ENCODE peak calls at places on chromosomes 5 and 9, in seven cellular contexts. H is effector memory CD4-positive, alpha-beta T cell; K is Calu3; J is T47D; U is activated naive CD4-positive, alpha-beta T cell treated with anti-CD3 and anti-CD28 coated beads, Interleukin-2, amount 10 ng/mL, durations not matched to agents 7 days and 5 days; I is AG10803; B is WTC11. Y is an unnamed sample.

GRCh38 chr5:140565780-140566095 is 1.1 kb downstream of the SLC35A4 start:
- DNase-seq in K (no peak), H (no peak), U (no peak), I (no peak), B (no peak), J (no peak), Y (no peak)

GRCh38 chr9:4769321-4770080 is 23.2 kb upstream of the RCL1 start:
- DNase-seq in K (peak), U (no peak), I (no peak), H (no peak), J (no peak), B (no peak), Y (no peak)

GRCh38 chr9:128150594-128151342 is 1.5 kb downstream of the LCN2 start:
- DNase-seq in J (no peak), U (peak), B (peak), I (no peak), K (peak), H (no peak), Y (peak)

GRCh38 chr5:154654484-154655375 is 100.4 kb upstream of the LARP1 start:
- DNase-seq in U (no peak), K (no peak), B (no peak), I (peak), H (no peak), J (no peak), Y (no peak)

GRCh38 chr5:55936100-55936693 is 58.6 kb downstream of the IL6ST start:
- DNase-seq in J (peak), U (peak), I (peak), H (peak), B (peak), K (peak), Y (peak)

GRCh38 chr9:124344291-124345050 is 70.8 kb downstream of the PSMB7 start:
- DNase-seq in I (no peak), U (no peak), B (no peak), H (no peak), K (no peak), J (no peak), Y (no peak)

GRCh38 chr5:140574165-140574564 is 9.5 kb downstream of the SLC35A4 start:
- DNase-seq in H (no peak), U (no peak), K (no peak), I (no peak), B (no peak), J (no peak), Y (no peak)

GRCh38 chr9:114167591-114168091 is 12.3 kb downstream of the COL27A1 start:
- DNase-seq in J (no peak), I (no peak), H (no peak), U (no peak), B (no peak), K (no peak), Y (no peak)

GRCh38 chr9:35733109-35733541 is 659 bp downstream of the CREB3 start:
- DNase-seq in U (peak), K (peak), B (peak), I (peak), H (no peak), J (peak), Y (peak)

GRCh38 chr9:20732118-20732517 is 48.1 kb downstream of the FOCAD start:
- DNase-seq in H (no peak), I (peak), K (no peak), J (no peak), B (no peak), U (no peak), Y (no peak)

GRCh38 chr9:69170231-69170630 is 3.8 kb upstream of the TJP2 start:
- DNase-seq in J (no peak), B (no peak), I (no peak), H (no peak), K (no peak), U (no peak), Y (no peak)

GRCh38 chr5:126267435-126267834 is 155.8 kb upstream of the GRAMD2B start:
- DNase-seq in H (no peak), J (no peak), U (no peak), B (no peak), K (no peak), I (no peak), Y (no peak)

GRCh38 chr9:69192214-69192613 is 18.1 kb downstream of the TJP2 start:
- DNase-seq in J (no peak), B (no peak), H (no peak), I (no peak), U (no peak), K (no peak), Y (no peak)

GRCh38 chr9:116100711-116101111 is 52.9 kb upstream of the PAPPA start:
- DNase-seq in I (no peak), H (no peak), U (no peak), B (no peak), K (no peak), J (no peak), Y (no peak)

GRCh38 chr9:105535920-105536668 is 21.8 kb upstream of the FKTN start:
- DNase-seq in I (no peak), H (no peak), J (no peak), U (no peak), B (no peak), K (no peak), Y (no peak)

GRCh38 chr9:16213781-16214515 is 656.5 kb downstream of the BNC2 start:
- DNase-seq in K (no peak), U (no peak), J (no peak), H (no peak), B (no peak), I (peak), Y (no peak)

GRCh38 chr5:120655828-120656435 is 191.8 kb downstream of the PRR16 start:
- DNase-seq in U (peak), B (peak), I (peak), J (peak), K (peak), H (no peak), Y (peak)

GRCh38 chr9:124038239-124038638 is 26.7 kb downstream of the LHX2 start:
- DNase-seq in U (no peak), H (no peak), J (no peak), I (peak), B (no peak), K (no peak), Y (no peak)

GRCh38 chr5:57666582-57666981 is 184.0 kb upstream of the ACTBL2 start:
- DNase-seq in K (no peak), U (no peak), I (no peak), J (no peak), B (no peak), H (no peak), Y (no peak)

GRCh38 chr9:89483592-89484474 is 14.1 kb downstream of the SEMA4D start:
- DNase-seq in K (no peak), H (peak), I (no peak), U (peak), J (no peak), B (no peak), Y (no peak)

GRCh38 chr5:112917453-112918005 is 4.5 kb downstream of the REEP5 start:
- DNase-seq in I (peak), K (peak), B (peak), J (no peak), U (peak), H (no peak), Y (peak)

GRCh38 chr9:126449725-126450443 is 123.3 kb downstream of the MVB12B start:
- DNase-seq in J (no peak), K (no peak), B (no peak), U (no peak), H (no peak), I (no peak), Y (no peak)

GRCh38 chr9:33329117-33329563 is 38.8 kb downstream of the NFX1 start:
- DNase-seq in B (no peak), J (peak), H (no peak), K (peak), I (peak), U (no peak), Y (no peak)

GRCh38 chr9:6506571-6506970 is 93.6 kb downstream of the UHRF2 start:
- DNase-seq in K (no peak), H (no peak), B (no peak), J (no peak), I (peak), U (no peak), Y (no peak)

GRCh38 chr9:133237271-133237731 is 28.3 kb upstream of the OBP2B start:
- DNase-seq in H (no peak), K (no peak), U (no peak), J (no peak), B (no peak), I (peak), Y (no peak)

GRCh38 chr9:134067904-134068741 is at the start of gene BRD3:
- DNase-seq in U (peak), H (peak), I (peak), K (peak), B (peak), J (peak), Y (peak)

GRCh38 chr5:141234109-141234508 is 11.0 kb downstream of the PCDHB14 start:
- DNase-seq in U (no peak), I (peak), K (no peak), H (no peak), J (no peak), B (peak), Y (no peak)

GRCh38 chr5:168600409-168600808 is 21.2 kb upstream of the PANK3 start:
- DNase-seq in B (peak), U (no peak), K (no peak), H (no peak), J (no peak), I (no peak), Y (peak)